ENCODE peak calls at places on chromosomes 1 and 21, in four cellular contexts. A is H1, D is H9, Z is IMR-90. X is an unnamed sample.

GRCh38 chr1:47580451-47580980 is 142.7 kb downstream of the FOXD2 start:
- DNase-seq in Z (no peak), D (peak), A (no peak), X (no peak)

GRCh38 chr1:230620666-230621065 is 21.6 kb upstream of the COG2 start:
- DNase-seq in Z (no peak), D (no peak), A (no peak), X (no peak)

GRCh38 chr1:1253972-1254666 is 7.6 kb upstream of the C1QTNF12 start:
- DNase-seq in D (no peak), Z (no peak), A (no peak), X (no peak)

GRCh38 chr1:203744008-203744972 is 20.7 kb upstream of the LAX1 start:
- DNase-seq in A (no peak), D (peak), Z (peak), X (peak)

GRCh38 chr1:164641353-164641730 is 82.4 kb downstream of the PBX1 start:
- DNase-seq in Z (peak), D (no peak), A (no peak), X (no peak)

GRCh38 chr1:22364764-22365163 is 86.9 kb upstream of the ZBTB40 start:
- DNase-seq in A (no peak), D (peak), Z (no peak), X (peak)

GRCh38 chr21:22421416-22422190 is 1423.4 kb downstream of the NCAM2 start:
- DNase-seq in A (no peak), Z (no peak), D (no peak), X (no peak)

GRCh38 chr21:38311091-38311490 is 54.3 kb downstream of the KCNJ15 start:
- DNase-seq in D (no peak), Z (no peak), A (no peak), X (no peak)

GRCh38 chr1:211606914-211607751 is 28.2 kb upstream of the SLC30A1 start:
- DNase-seq in D (no peak), Z (no peak), A (no peak), X (no peak)

GRCh38 chr1:214460304-214460916 is 91.0 kb downstream of the PTPN14 start:
- DNase-seq in A (no peak), Z (no peak), D (no peak), X (no peak)

GRCh38 chr1:56634981-56635380 is 10.1 kb upstream of the PRKAA2 start:
- DNase-seq in A (no peak), Z (no peak), D (no peak), X (no peak)

GRCh38 chr1:35369922-35370671 is 101.6 kb downstream of the ZMYM4 start:
- DNase-seq in D (no peak), Z (peak), A (no peak), X (peak)

GRCh38 chr1:228337031-228337564 is 69.5 kb downstream of the TRIM11 start:
- DNase-seq in D (no peak), Z (no peak), A (no peak), X (no peak)

GRCh38 chr1:7290971-7291970 is 479.8 kb upstream of the VAMP3 start:
- DNase-seq in Z (peak), A (no peak), D (no peak), X (no peak)

GRCh38 chr1:207321790-207322530 is 482 bp downstream of the CD55 start:
- DNase-seq in A (no peak), D (no peak), Z (no peak), X (peak)

GRCh38 chr1:117674521-117675400 is 68.9 kb downstream of the TENT5C start:
- DNase-seq in A (no peak), D (peak), Z (peak), X (peak)

GRCh38 chr1:93750946-93751345 is 69.3 kb upstream of the BCAR3 start:
- DNase-seq in Z (no peak), A (no peak), D (no peak), X (peak)

GRCh38 chr1:244862354-244862698 is 2.0 kb downstream of the HNRNPU start:
- DNase-seq in A (no peak), D (no peak), Z (no peak), X (no peak)

GRCh38 chr21:45129231-45129923 is 55.0 kb downstream of the ADARB1 start:
- DNase-seq in Z (peak), D (no peak), A (no peak), X (no peak)

GRCh38 chr1:24102966-24103365 is 9.0 kb downstream of the MYOM3 start:
- DNase-seq in D (no peak), A (no peak), Z (no peak), X (no peak)

GRCh38 chr1:145858238-145858936 is 494 bp downstream of the PIAS3 start:
- DNase-seq in D (peak), A (peak), Z (peak), X (peak)

GRCh38 chr1:118949317-118949716 is 38.8 kb downstream of the TBX15 start:
- DNase-seq in D (no peak), A (no peak), Z (no peak), X (no peak)

GRCh38 chr1:79044974-79045650 is 38.6 kb upstream of the ADGRL4 start:
- DNase-seq in Z (no peak), D (peak), A (peak), X (peak)

GRCh38 chr1:31010081-31010989 is 55.2 kb downstream of the PUM1 start:
- DNase-seq in D (no peak), A (no peak), Z (peak), X (peak)

GRCh38 chr1:183543619-183544204 is 46.5 kb downstream of the NCF2 start:
- DNase-seq in D (no peak), Z (peak), A (no peak), X (peak)

GRCh38 chr1:160755864-160756616 is 17.0 kb downstream of the SLAMF7 start:
- DNase-seq in Z (no peak), D (no peak), A (no peak), X (no peak)

GRCh38 chr1:47804127-47804526 is 193.1 kb downstream of the TRABD2B start:
- DNase-seq in D (no peak), Z (no peak), A (no peak), X (peak)

GRCh38 chr21:44423312-44423821 is 31.9 kb upstream of the LRRC3 start:
- DNase-seq in A (no peak), Z (no peak), D (peak), X (no peak)

GRCh38 chr1:63198921-63199530 is 123.3 kb upstream of the FOXD3 start:
- DNase-seq in D (peak), A (no peak), Z (no peak), X (peak)

GRCh38 chr1:26831546-26832248 is 5.2 kb downstream of the ZDHHC18 start:
- DNase-seq in D (no peak), Z (no peak), A (no peak), X (no peak)

GRCh38 chr1:240344918-240345317 is 253.2 kb downstream of the FMN2 start:
- DNase-seq in A (no peak), D (no peak), Z (peak), X (no peak)

GRCh38 chr1:216910081-216910840 is 187.0 kb upstream of the ESRRG start:
- DNase-seq in Z (peak), D (no peak), A (no peak), X (no peak)

GRCh38 chr1:71656902-71657301 is 576.1 kb upstream of the ZRANB2 start:
- DNase-seq in Z (peak), D (no peak), A (no peak), X (no peak)

GRCh38 chr1:230858918-230859819 is 9.2 kb downstream of the C1orf198 start:
- DNase-seq in Z (peak), A (no peak), D (no peak), X (peak)

GRCh38 chr1:8089535-8090228 is 63.6 kb upstream of the ERRFI1 start:
- DNase-seq in A (no peak), D (no peak), Z (peak), X (no peak)

GRCh38 chr1:89812992-89813391 is 7.8 kb upstream of the LRRC8D start:
- DNase-seq in Z (peak), D (no peak), A (no peak), X (no peak)

GRCh38 chr1:2044510-2045319 is 5.5 kb upstream of the PRKCZ start:
- DNase-seq in D (peak), Z (peak), A (no peak), X (peak)

DNA sequence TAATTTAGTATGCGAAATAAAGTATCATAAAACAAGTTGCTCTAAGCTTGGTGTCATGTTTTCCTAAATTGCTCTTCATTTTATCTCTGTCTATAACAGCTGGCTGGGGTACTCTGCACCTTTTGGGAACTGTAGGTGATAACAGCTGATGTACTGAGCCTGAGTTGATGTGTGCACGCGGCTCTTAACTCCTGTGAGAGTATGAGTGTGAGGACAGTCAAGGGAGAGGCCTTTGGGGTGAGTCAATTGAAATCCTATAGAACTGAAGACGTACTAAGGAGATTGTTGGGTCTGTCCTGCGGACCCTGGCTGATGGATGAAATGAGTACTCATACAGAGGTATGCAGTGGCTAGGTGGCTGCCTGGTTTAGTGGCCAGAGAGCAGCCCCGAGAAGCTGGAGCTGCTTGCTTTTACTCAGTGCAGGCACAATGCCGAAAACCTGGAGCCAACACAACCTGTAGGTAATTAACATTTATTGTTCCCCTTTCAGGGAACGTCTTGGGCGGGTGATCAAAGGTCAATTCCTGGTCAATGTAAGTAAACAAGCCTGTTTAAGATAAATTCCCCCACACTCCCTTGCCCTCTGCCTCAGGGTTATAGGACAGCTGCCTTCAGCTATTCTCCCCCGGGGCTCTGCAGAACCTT is 188.5 kb downstream of the PRDM2 start:
- DNase-seq in A (no peak), D (no peak), Z (no peak), X (no peak)
- H4K5ac ChIP-seq in A (no peak), D (no peak), Z (no peak), X (no peak)

GRCh38 chr21:32103361-32103760 is 175.5 kb downstream of the MIS18A start:
- DNase-seq in D (no peak), A (no peak), Z (no peak), X (no peak)
- H4K5ac ChIP-seq in D (no peak), A (no peak), Z (no peak), X (no peak)

GRCh38 chr1:248187363-248187762 is 9.7 kb upstream of the OR2M3 start:
- DNase-seq in A (no peak), Z (no peak), D (no peak), X (no peak)

GRCh38 chr1:248183996-248184395 is 9.4 kb downstream of the OR2M2 start:
- DNase-seq in D (no peak), Z (no peak), A (no peak), X (no peak)
- H4K5ac ChIP-seq in D (no peak), Z (no peak), A (no peak), X (no peak)

DNA sequence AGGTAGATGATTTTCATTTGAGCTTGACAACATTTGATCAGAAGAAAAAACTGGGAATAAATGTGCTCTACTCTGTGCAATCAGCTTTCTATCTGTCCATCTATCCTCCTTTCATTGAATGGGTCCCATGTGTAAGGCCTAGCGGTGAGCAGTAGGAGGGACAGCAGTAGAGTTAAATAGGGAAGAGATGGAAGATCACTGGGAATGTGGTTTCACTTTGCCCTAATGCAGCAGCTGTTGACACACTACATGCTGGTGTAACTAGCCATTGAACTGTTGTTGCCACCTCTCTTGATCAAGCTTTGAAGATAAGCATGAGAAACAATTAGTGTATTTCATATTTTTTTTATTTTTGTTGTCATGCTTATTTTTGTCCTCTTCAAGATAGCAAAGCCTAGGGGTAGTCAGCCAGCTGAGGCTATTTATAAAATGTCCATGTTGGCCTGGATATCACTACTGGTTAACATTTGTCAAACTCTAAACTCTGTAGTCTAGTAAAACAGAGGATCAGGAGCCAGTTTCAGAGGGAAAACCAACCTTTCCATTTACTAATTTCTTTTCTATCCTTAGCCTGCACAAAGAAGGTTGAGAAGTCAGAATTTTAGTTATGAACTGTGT is 41.9 kb downstream of the CACNA1E start:
- DNase-seq in A (no peak), D (no peak), Z (no peak), X (no peak)
- H4K5ac ChIP-seq in A (no peak), D (no peak), Z (no peak), X (no peak)

GRCh38 chr1:197923013-197923412 is 5.8 kb downstream of the LHX9 start:
- DNase-seq in D (no peak), Z (no peak), A (no peak), X (no peak)

GRCh38 chr1:197924516-197925123 is 7.4 kb downstream of the LHX9 start:
- DNase-seq in A (no peak), Z (peak), D (no peak), X (peak)

GRCh38 chr1:197933016-197933415 is 15.8 kb downstream of the LHX9 start:
- DNase-seq in D (no peak), Z (no peak), A (no peak), X (no peak)

GRCh38 chr1:197928849-197929336 is 11.7 kb downstream of the LHX9 start:
- DNase-seq in D (peak), Z (no peak), A (no peak), X (no peak)

GRCh38 chr1:197927908-197928665 is 10.9 kb downstream of the LHX9 start:
- DNase-seq in A (no peak), D (no peak), Z (no peak), X (no peak)
- H4K5ac ChIP-seq in A (no peak), D (no peak), Z (no peak), X (no peak)

X was measured in mesendoderm.